ENCODE peak calls at places on chromosomes 7 and 10, in five cellular contexts. C is fibroblast of lung, B is GM23248, S is HCT116, I is neural progenitor cell. D is an unnamed sample.

GRCh38 chr7:55314967-55315366 is 50.2 kb upstream of the LANCL2 start:
- DNase-seq in C (no peak), B (no peak), S (no peak), I (no peak), D (no peak)

GRCh38 chr10:117224881-117225280 is 16.0 kb upstream of the SLC18A2 start:
- DNase-seq in C (no peak), B (no peak), S (no peak), I (no peak), D (no peak)

GRCh38 chr10:101612872-101613271 is 24.8 kb downstream of the DPCD start:
- DNase-seq in C (no peak), B (no peak), S (no peak), I (peak), D (no peak)

GRCh38 chr10:27319752-27320561 is 79.4 kb upstream of the ACBD5 start:
- DNase-seq in C (peak), B (peak), S (no peak), I (peak), D (no peak)

GRCh38 chr7:5423272-5423843 is at the start of gene TNRC18:
- DNase-seq in C (no peak), B (no peak), S (no peak), I (no peak), D (no peak)

GRCh38 chr7:105346593-105347322 is 42.0 kb downstream of the SRPK2 start:
- DNase-seq in C (no peak), B (no peak), S (no peak), I (no peak), D (no peak)

GRCh38 chr10:79407811-79408795 is 37.3 kb downstream of the ZCCHC24 start:
- DNase-seq in C (peak), B (peak), S (no peak), I (no peak), D (no peak)

GRCh38 chr10:82089327-82089726 is 214.3 kb downstream of the NRG3 start:
- DNase-seq in C (no peak), B (no peak), S (no peak), I (peak), D (no peak)

GRCh38 chr7:66631471-66631870 is 2.8 kb downstream of the KCTD7 start:
- DNase-seq in C (no peak), B (no peak), S (no peak), I (no peak), D (no peak)

GRCh38 chr10:86340176-86340990 is 26.2 kb downstream of the GRID1 start:
- DNase-seq in C (no peak), B (no peak), S (no peak), I (no peak), D (no peak)

GRCh38 chr10:97715259-97715874 is 1.8 kb downstream of the MARVELD1 start:
- DNase-seq in C (no peak), B (peak), S (no peak), I (peak), D (no peak)

GRCh38 chr7:128398016-128398840 is 11.6 kb downstream of the IMPDH1 start:
- DNase-seq in C (peak), B (peak), S (no peak), I (peak), D (peak)

GRCh38 chr7:1240296-1240820 is 7.7 kb downstream of the UNCX start:
- DNase-seq in C (no peak), B (no peak), S (no peak), I (peak), D (no peak)

GRCh38 chr10:114115661-114116060 is 58.3 kb downstream of the CCDC186 start:
- DNase-seq in C (no peak), B (no peak), S (no peak), I (no peak), D (no peak)

GRCh38 chr7:25567430-25567829 is 339.1 kb upstream of the NPVF start:
- DNase-seq in C (no peak), B (no peak), S (no peak), I (no peak), D (peak)

GRCh38 chr10:30111340-30111980 is 52.1 kb upstream of the JCAD start:
- DNase-seq in C (peak), B (peak), S (no peak), I (no peak), D (peak)

GRCh38 chr7:129213828-129214227 is 11.0 kb upstream of the AHCYL2 start:
- DNase-seq in C (no peak), B (no peak), S (no peak), I (peak), D (peak)

GRCh38 chr10:70832852-70833542 is 17.2 kb downstream of the SGPL1 start:
- DNase-seq in C (peak), B (peak), S (no peak), I (no peak), D (peak)

GRCh38 chr10:124735491-124736286 is 8.5 kb downstream of the FAM53B start:
- DNase-seq in C (no peak), B (no peak), S (no peak), I (no peak), D (no peak)

DNA sequence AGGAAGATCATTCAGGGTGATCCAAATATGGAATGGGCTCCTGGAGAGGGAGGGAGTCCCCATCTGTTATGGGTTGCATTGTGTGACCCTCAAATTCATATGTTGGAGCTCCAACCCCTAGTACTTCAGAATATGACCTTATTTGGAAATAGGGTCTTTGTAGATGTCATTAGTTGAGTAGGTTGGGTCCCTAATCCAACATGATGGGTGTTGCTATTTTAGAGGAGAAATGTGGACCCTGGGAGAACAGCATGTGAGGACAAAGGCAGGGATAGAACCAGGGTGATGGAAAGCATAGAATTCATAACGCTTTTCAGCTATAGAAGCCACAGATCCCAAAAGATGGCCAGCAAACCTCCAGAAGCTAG is 91.5 kb upstream of the SMNDC1 start:
- DNase-seq in C (no peak), B (no peak), S (no peak), I (no peak), D (no peak)
- H3K9ac ChIP-seq in C (no peak), B (no peak), S (peak), I (no peak), D (peak)

GRCh38 chr7:99571768-99572167 is 13.3 kb downstream of the ZNF655 start:
- DNase-seq in C (no peak), B (no peak), S (no peak), I (no peak), D (no peak)

GRCh38 chr7:99579956-99580777 is 17.9 kb upstream of the TMEM225B start:
- DNase-seq in C (peak), B (peak), S (no peak), I (peak), D (no peak)

GRCh38 chr7:99579281-99579955 is 18.6 kb upstream of the TMEM225B start:
- DNase-seq in C (peak), B (no peak), S (no peak), I (no peak), D (no peak)

GRCh38 chr7:99573257-99573656 is 14.8 kb downstream of the ZNF655 start:
- DNase-seq in C (no peak), B (no peak), S (no peak), I (no peak), D (no peak)

DNA sequence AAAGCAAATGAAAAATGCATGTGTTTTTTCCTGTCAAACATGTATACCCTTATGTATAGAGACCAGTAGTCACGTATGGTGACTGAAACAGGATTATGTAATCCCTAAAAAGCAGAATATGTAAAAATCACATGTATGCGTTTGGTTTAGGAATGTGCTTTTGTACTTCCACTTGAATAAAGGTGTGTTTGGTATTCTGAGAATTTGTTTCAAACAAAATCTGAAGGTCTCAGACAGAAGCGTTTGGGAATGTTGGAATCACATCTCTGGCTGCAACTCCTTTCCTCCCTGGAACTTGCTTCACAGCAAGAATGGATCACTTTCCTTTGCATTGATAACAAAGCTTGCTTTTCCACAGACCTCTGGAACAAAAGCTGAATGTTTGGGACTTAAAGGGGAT is 17.8 kb downstream of the ZNF655 start:
- DNase-seq in C (no peak), B (no peak), S (no peak), I (no peak), D (no peak)
- TF ChIP-seq EZH2 in C (no peak), B (no peak), S (no peak), I (no peak), D (no peak)

GRCh38 chr7:143239822-143240221 is 18.0 kb downstream of the TAS2R40 start:
- DNase-seq in C (peak), B (peak), S (no peak), I (no peak), D (peak)
- H3K9ac ChIP-seq in C (no peak), B (peak), S (no peak), I (no peak), D (peak)

GRCh38 chr7:11831383-11831726 is 643 bp downstream of the THSD7A start:
- DNase-seq in C (no peak), B (peak), S (no peak), I (no peak), D (no peak)
- TF ChIP-seq EZH2 in C (no peak), B (no peak), S (no peak), I (peak), D (no peak)